ENCODE peak calls at places on chromosomes 1 and 21, in four cellular contexts. W is hepatocyte; J is CD8-positive, alpha-beta memory T cell; Y is upper lobe of left lung. V is an unnamed sample. For H3K4me1, the result is how much of the 10 kb centered on the place peaks cover.

GRCh38 chr21:37605006-37605405 is 238.4 kb downstream of the DYRK1A start:
- DNase-seq in Y (no peak), W (no peak), J (no peak), V (no peak)

GRCh38 chr1:153402226-153402625 is 11.4 kb upstream of the S100A8 start:
- DNase-seq in J (no peak), Y (no peak), W (no peak), V (no peak)

GRCh38 chr1:185373813-185374524 is 56.9 kb upstream of the IVNS1ABP start:
- DNase-seq in J (no peak), W (no peak), Y (peak), V (no peak)

GRCh38 chr1:39105061-39105840 is 79.1 kb downstream of the NDUFS5 start:
- DNase-seq in W (peak), Y (peak), J (peak), V (peak)

GRCh38 chr1:173570370-173571030 is 32.4 kb downstream of the SLC9C2 start:
- DNase-seq in J (no peak), Y (no peak), W (no peak), V (no peak)

GRCh38 chr1:50080904-50081586 is 27.7 kb upstream of the ELAVL4 start:
- DNase-seq in Y (no peak), J (no peak), W (no peak), V (no peak)

GRCh38 chr1:9161963-9162362 is 33.1 kb upstream of the GPR157 start:
- DNase-seq in J (no peak), Y (peak), W (no peak), V (no peak)

GRCh38 chr1:11052839-11053757 is 6.1 kb upstream of the MASP2 start:
- DNase-seq in J (no peak), Y (no peak), W (no peak), V (no peak)

GRCh38 chr21:45293726-45294401 is 6.2 kb upstream of the POFUT2 start:
- DNase-seq in Y (no peak), W (peak), J (no peak), V (no peak)

GRCh38 chr1:10105484-10105883 is 72.7 kb downstream of the UBE4B start:
- DNase-seq in J (no peak), Y (no peak), W (no peak), V (no peak)

GRCh38 chr1:85581802-85582686 is 1.5 kb downstream of the CCN1 start:
- DNase-seq in W (peak), Y (peak), J (no peak), V (peak)

GRCh38 chr21:45593162-45594022 is 50.1 kb upstream of the PCBP3 start:
- DNase-seq in W (no peak), J (peak), Y (no peak), V (no peak)

GRCh38 chr1:54800041-54800898 is 853 bp downstream of the TTC22 start:
- DNase-seq in W (no peak), J (no peak), Y (no peak), V (no peak)

GRCh38 chr1:226132731-226133503 is 53.6 kb downstream of the ACBD3 start:
- DNase-seq in J (no peak), W (no peak), Y (peak), V (no peak)

GRCh38 chr1:19764848-19765247 is 34.9 kb downstream of the TMCO4 start:
- DNase-seq in W (peak), J (no peak), Y (no peak), V (no peak)

GRCh38 chr1:232009741-232010140 is 383.2 kb downstream of the DISC1 start:
- DNase-seq in Y (no peak), J (no peak), W (no peak), V (no peak)

GRCh38 chr1:22579541-22580155 is 16.4 kb downstream of the EPHA8 start:
- DNase-seq in J (no peak), Y (no peak), W (no peak), V (no peak)

GRCh38 chr1:85465099-85465790 is at the start of gene DDAH1:
- DNase-seq in Y (peak), J (no peak), W (peak), V (peak)

GRCh38 chr1:203331224-203331623 is 19.7 kb downstream of the FMOD start:
- DNase-seq in J (no peak), Y (no peak), W (no peak), V (no peak)

GRCh38 chr21:32403201-32403701 is 9.3 kb upstream of the EVA1C start:
- DNase-seq in Y (peak), W (peak), J (peak), V (peak)

GRCh38 chr1:25694591-25695007 is 78.0 kb downstream of the MAN1C1 start:
- DNase-seq in Y (peak), W (peak), J (no peak), V (no peak)

GRCh38 chr1:25694167-25694566 is 77.6 kb downstream of the MAN1C1 start:
- DNase-seq in W (peak), Y (peak), J (no peak), V (no peak)

GRCh38 chr1:25695991-25696330 is 79.4 kb downstream of the MAN1C1 start:
- DNase-seq in J (no peak), Y (no peak), W (peak), V (no peak)

GRCh38 chr1:25697426-25698220 is 81.0 kb downstream of the MAN1C1 start:
- DNase-seq in W (no peak), J (no peak), Y (no peak), V (no peak)

GRCh38 chr1:25695066-25695990 is 78.7 kb downstream of the MAN1C1 start:
- DNase-seq in Y (peak), W (peak), J (no peak), V (peak)
- H3K4me3 ChIP-seq in Y (no peak), W (no peak), J (no peak), V (no peak)

GRCh38 chr1:116920211-116920610 is 10.5 kb downstream of the PTGFRN start:
- DNase-seq in Y (no peak), J (no peak), W (no peak), V (no peak)
- H3K4me1 ChIP-seq in Y (under half), J (under half), W (under half), V (under half)

GRCh38 chr1:25747046-25747705 is 52.8 kb upstream of the SELENON start:
- DNase-seq in W (no peak), J (no peak), Y (no peak), V (no peak)
- H3K4me3 ChIP-seq in W (no peak), J (no peak), Y (no peak), V (no peak)

GRCh38 chr1:180909005-180909414 is 3.7 kb upstream of the KIAA1614 start:
- DNase-seq in Y (no peak), J (no peak), W (no peak), V (no peak)

GRCh38 chr1:180906511-180906910 is 6.2 kb upstream of the KIAA1614 start:
- DNase-seq in W (no peak), J (no peak), Y (no peak), V (no peak)

GRCh38 chr1:180909462-180909976 is 3.2 kb upstream of the KIAA1614 start:
- DNase-seq in J (no peak), W (no peak), Y (no peak), V (no peak)

GRCh38 chr1:180907313-180908055 is 5.2 kb upstream of the KIAA1614 start:
- DNase-seq in Y (no peak), J (no peak), W (no peak), V (no peak)

DNA sequence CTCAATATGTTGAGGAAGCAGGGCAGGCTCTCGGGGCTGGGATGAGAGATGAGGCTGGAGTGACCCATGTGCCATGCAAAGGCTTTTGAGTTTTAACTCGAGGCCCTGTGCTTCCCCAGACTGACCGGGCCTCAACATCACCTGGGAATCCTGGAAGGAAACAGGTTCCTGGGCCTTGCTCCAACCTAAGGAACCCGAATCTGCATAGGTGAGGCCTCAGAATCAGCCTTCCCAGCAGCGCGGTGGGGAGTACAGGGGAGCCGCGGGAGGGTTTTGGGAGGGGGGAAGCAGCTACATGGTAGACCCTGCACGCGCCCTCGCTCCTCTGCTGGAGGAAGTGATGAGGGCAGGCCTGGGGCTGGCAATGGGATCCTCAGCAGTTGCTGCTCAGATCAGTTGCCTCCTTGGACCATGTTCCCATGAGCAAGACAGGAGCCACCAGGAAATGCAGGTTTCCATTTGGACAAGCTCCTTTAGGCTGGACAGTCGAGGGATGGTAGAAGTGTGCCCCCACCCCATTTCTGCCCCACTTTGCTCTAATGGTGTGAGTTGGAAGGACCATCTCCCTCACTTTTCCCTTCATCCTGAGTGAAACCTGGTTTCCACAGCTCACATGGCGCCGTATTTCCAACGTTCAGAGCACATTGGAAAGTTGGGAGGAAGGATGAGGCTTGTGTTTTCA is 4.5 kb upstream of the KIAA1614 start:
- DNase-seq in W (no peak), J (no peak), Y (no peak), V (no peak)
- H3K4me1 ChIP-seq in W (under half), J (under half), Y (under half), V (under half)

GRCh38 chr1:51875291-51875772 is 3.2 kb downstream of the NRDC start:
- DNase-seq in J (no peak), Y (no peak), W (no peak), V (no peak)
- H3K4me3 ChIP-seq in J (no peak), Y (no peak), W (no peak), V (no peak)

GRCh38 chr1:45674478-45674877 is 11.9 kb downstream of the GPBP1L1 start:
- DNase-seq in W (no peak), Y (no peak), J (no peak), V (no peak)
- H3K4me1 ChIP-seq in W (under half), Y (half or more), J (under half), V (under half)

V was measured in neural progenitor cell.